ENCODE peak calls at places on chromosomes 5 and 9, in seven cellular contexts. R is esophagus squamous epithelium, Y is spleen, S is neural progenitor cell, D is neuronal stem cell, W is sigmoid colon, E is H7. P is an unnamed sample. For H3K27me3, the result is how much of the 10 kb centered on the place peaks cover.

GRCh38 chr9:136107155-136107952 is 11.3 kb downstream of the TMEM250 start:
- DNase-seq in R (no peak), Y (peak), S (no peak), D (no peak), W (no peak), E (peak), P (no peak)

GRCh38 chr9:83312543-83312942 is 225.7 kb downstream of the FRMD3 start:
- DNase-seq in R (no peak), Y (no peak), S (no peak), D (no peak), W (no peak), E (no peak), P (peak)

GRCh38 chr9:126986506-126986951 is 71.9 kb downstream of the RALGPS1 start:
- DNase-seq in R (no peak), Y (no peak), S (no peak), D (no peak), W (no peak), E (no peak), P (peak)

GRCh38 chr5:38603691-38604090 is 47.2 kb upstream of the LIFR start:
- DNase-seq in R (no peak), Y (no peak), S (no peak), D (no peak), W (no peak), E (no peak), P (no peak)

GRCh38 chr9:123360161-123361085 is 4.4 kb downstream of the CRB2 start:
- DNase-seq in R (no peak), Y (no peak), S (peak), D (peak), W (no peak), E (peak), P (no peak)

GRCh38 chr9:116174347-116174746 is 20.8 kb downstream of the PAPPA start:
- DNase-seq in R (no peak), Y (no peak), S (no peak), D (no peak), W (no peak), E (no peak), P (peak)

GRCh38 chr5:141430332-141431113 is at the start of gene PCDHGA12:
- DNase-seq in R (no peak), Y (no peak), S (no peak), D (no peak), W (no peak), E (no peak), P (peak)

GRCh38 chr9:116276651-116277121 is 123.1 kb downstream of the PAPPA start:
- DNase-seq in R (no peak), Y (no peak), S (peak), D (no peak), W (no peak), E (peak), P (no peak)

GRCh38 chr5:148807845-148808244 is 18.6 kb upstream of the ADRB2 start:
- DNase-seq in R (no peak), Y (no peak), S (no peak), D (no peak), W (no peak), E (no peak), P (no peak)

GRCh38 chr9:21696411-21696865 is 106.0 kb upstream of the MTAP start:
- DNase-seq in R (no peak), Y (no peak), S (peak), D (no peak), W (no peak), E (peak), P (no peak)

GRCh38 chr9:4297151-4297794 is 2.6 kb downstream of the GLIS3 start:
- DNase-seq in R (peak), Y (peak), S (peak), D (peak), W (peak), E (peak), P (peak)

GRCh38 chr5:127562252-127562651 is 44.8 kb downstream of the PRRC1 start:
- DNase-seq in R (no peak), Y (no peak), S (peak), D (peak), W (no peak), E (peak), P (no peak)

GRCh38 chr9:966936-967335 is 9.5 kb upstream of the DMRT3 start:
- DNase-seq in R (no peak), Y (no peak), S (peak), D (no peak), W (no peak), E (no peak), P (no peak)
- H3K27me3 ChIP-seq in R (under half), Y (half or more), S (half or more), D (under half), W (under half), E (half or more), P (under half)

GRCh38 chr5:139831624-139832023 is 36.0 kb downstream of the PSD2 start:
- DNase-seq in R (no peak), Y (no peak), S (no peak), D (no peak), W (peak), E (no peak), P (no peak)

GRCh38 chr5:139833525-139833924 is 37.9 kb downstream of the PSD2 start:
- DNase-seq in R (no peak), Y (no peak), S (no peak), D (no peak), W (peak), E (no peak), P (no peak)

GRCh38 chr5:139823757-139824355 is 28.2 kb downstream of the PSD2 start:
- DNase-seq in R (no peak), Y (no peak), S (no peak), D (no peak), W (peak), E (no peak), P (no peak)

GRCh38 chr5:139829471-139829870 is 33.9 kb downstream of the PSD2 start:
- DNase-seq in R (no peak), Y (no peak), S (no peak), D (no peak), W (peak), E (no peak), P (no peak)

GRCh38 chr5:139828207-139828895 is 32.7 kb downstream of the PSD2 start:
- DNase-seq in R (no peak), Y (peak), S (no peak), D (no peak), W (peak), E (no peak), P (no peak)
- H3K27me3 ChIP-seq in R (under half), Y (under half), S (under half), D (under half), W (under half), E (under half), P (under half)

GRCh38 chr5:31707294-31707693 is 68.4 kb downstream of the PDZD2 start:
- DNase-seq in R (no peak), Y (no peak), S (no peak), D (no peak), W (no peak), E (no peak), P (no peak)
- H3K27me3 ChIP-seq in R (under half), Y (under half), S (under half), D (under half), W (under half), E (under half), P (under half)

GRCh38 chr5:3252235-3252634 is 343.4 kb upstream of the IRX1 start:
- DNase-seq in R (no peak), Y (no peak), S (no peak), D (no peak), W (no peak), E (no peak), P (no peak)

GRCh38 chr5:3249401-3249800 is 346.2 kb upstream of the IRX1 start:
- DNase-seq in R (no peak), Y (no peak), S (no peak), D (no peak), W (no peak), E (no peak), P (peak)

GRCh38 chr5:3251784-3252183 is 343.8 kb upstream of the IRX1 start:
- DNase-seq in R (no peak), Y (no peak), S (no peak), D (no peak), W (no peak), E (peak), P (no peak)
- H3K27me3 ChIP-seq in R (under half), Y (under half), S (under half), D (under half), W (under half), E (under half), P (under half)

GRCh38 chr5:65255294-65255693 is 226.4 kb downstream of the ADAMTS6 start:
- DNase-seq in R (no peak), Y (no peak), S (no peak), D (no peak), W (no peak), E (no peak), P (no peak)
- H3K27me3 ChIP-seq in R (under half), Y (under half), S (under half), D (under half), W (under half), E (under half), P (under half)

DNA sequence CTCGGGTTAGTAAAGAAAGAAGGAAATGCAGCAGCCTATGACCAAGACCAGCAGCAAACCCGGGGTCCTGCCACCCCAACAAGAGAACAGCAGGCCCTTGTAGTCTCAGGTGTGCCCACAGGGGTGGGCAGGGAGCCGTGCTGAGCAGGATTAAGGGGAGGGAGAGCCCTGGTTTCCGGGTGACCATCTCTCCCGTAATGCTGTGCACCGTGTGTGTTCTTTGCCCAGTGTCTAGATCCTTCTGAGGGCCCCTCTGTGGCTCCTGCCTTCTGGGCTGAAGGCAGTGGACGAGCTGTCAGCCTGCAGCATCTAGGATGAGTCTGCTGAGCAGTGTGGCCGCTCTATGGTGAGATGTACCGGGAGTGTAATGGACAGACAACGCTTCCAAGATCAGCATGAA is 12.7 kb upstream of the PLEKHG4B start:
- DNase-seq in R (no peak), Y (no peak), S (no peak), D (no peak), W (no peak), E (peak), P (no peak)
- H3K27me3 ChIP-seq in R (under half), Y (under half), S (under half), D (under half), W (under half), E (under half), P (under half)

DNA sequence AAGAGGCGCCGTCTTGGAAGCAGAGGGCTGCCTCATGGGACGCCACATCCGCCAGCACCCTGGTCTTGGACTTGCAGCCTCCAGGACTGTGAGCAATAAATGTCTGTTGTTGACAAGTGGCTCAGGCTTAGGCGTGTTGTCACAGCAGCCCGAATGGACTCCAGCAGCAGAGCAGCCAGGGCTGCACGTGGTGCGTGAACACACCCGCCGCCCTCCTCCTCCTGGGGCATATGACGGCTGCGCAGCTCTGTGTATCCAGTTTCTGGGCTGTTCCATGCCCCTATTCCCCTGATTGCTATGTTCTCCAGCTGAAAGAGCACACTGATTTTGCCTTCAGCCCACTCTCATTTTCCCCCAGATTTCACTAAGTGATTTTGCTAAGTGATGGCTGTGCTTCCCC is 36.0 kb upstream of the CLPTM1L start:
- DNase-seq in R (no peak), Y (peak), S (no peak), D (no peak), W (no peak), E (peak), P (no peak)
- H3K27me3 ChIP-seq in R (under half), Y (under half), S (half or more), D (under half), W (under half), E (under half), P (under half)

GRCh38 chr9:137916540-137916939 is 39.0 kb downstream of the CACNA1B start:
- DNase-seq in R (no peak), Y (no peak), S (no peak), D (no peak), W (no peak), E (no peak), P (no peak)
- H3K27me3 ChIP-seq in R (under half), Y (under half), S (under half), D (under half), W (under half), E (under half), P (under half)

GRCh38 chr9:134966697-134967546 is 49.2 kb upstream of the FCN1 start:
- DNase-seq in R (no peak), Y (peak), S (no peak), D (no peak), W (peak), E (peak), P (no peak)

GRCh38 chr9:134969401-134969800 is 51.7 kb upstream of the FCN1 start:
- DNase-seq in R (no peak), Y (peak), S (no peak), D (no peak), W (peak), E (peak), P (no peak)

GRCh38 chr9:134967547-134967930 is 49.8 kb upstream of the FCN1 start:
- DNase-seq in R (no peak), Y (peak), S (no peak), D (no peak), W (peak), E (peak), P (no peak)

GRCh38 chr9:134968823-134969090 is 51.0 kb upstream of the FCN1 start:
- DNase-seq in R (no peak), Y (no peak), S (no peak), D (no peak), W (no peak), E (peak), P (no peak)

DNA sequence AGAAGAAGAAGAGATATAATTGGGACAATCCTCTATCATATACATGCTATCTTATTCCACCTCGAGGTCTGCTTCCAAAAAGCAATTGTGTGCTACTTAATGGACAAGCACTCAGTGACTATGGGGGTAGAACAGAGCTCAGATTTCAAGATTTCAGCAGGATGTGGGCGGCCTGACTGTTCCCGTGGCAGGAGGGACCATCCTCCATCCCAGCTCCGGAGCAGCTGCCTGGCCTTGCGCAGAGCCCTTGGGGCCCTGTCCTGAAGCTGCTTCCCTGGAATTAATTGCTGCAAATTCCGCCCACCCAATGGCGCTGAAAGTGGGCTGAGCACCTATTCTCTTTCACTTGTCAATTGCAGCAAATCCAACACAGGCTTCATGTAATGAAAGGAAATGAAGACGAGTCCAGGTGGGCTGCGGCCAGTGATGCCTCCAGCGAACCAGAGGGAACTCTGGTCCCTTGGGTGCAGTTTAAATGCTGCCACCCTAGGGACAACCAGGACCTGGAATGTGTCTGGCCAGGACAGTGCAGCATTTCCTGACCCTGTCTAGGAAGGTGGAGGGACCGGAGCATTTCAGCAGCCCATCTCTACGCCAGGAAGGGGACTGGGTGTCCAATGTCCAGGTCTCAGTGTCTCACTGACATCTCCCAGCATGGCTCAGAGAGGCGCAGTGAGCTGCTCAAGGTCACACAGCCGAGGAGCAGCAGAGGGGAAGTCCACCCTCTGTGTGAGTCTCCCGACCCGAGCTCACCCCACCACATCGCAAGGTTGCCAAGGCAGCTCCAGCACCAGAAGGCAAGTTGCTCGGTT is 50.5 kb upstream of the FCN1 start:
- DNase-seq in R (no peak), Y (peak), S (peak), D (peak), W (peak), E (peak), P (no peak)
- H3K27me3 ChIP-seq in R (under half), Y (half or more), S (under half), D (under half), W (under half), E (under half), P (under half)